ENCODE peak calls at places on chromosomes 3 and 15, in ten cellular contexts. A is progenitor cell of endocrine pancreas, D is dorsolateral prefrontal cortex, G is uterus, O is HepG2, P is Calu3, Y is spleen, W is astrocyte of the spinal cord, B is tibial artery, I is breast epithelium. X is an unnamed sample.
A peak's percentile ranks its signal among the peaks of the same experiment; 100 is the strongest.

GRCh38 chr15:75352186-75352585 is 5.3 kb downstream of the NEIL1 start:
- DNase-seq in A (no peak), D (no peak), G (no peak), O (no peak), P (no peak), Y (no peak), W (no peak), B (no peak), I (no peak), X (no peak)

GRCh38 chr3:182258538-182259177 is 534.6 kb upstream of the ATP11B start:
- DNase-seq in A (no peak), D (no peak), G (no peak), O (peak; percentile 45), P (peak; percentile 50), Y (no peak), W (peak; percentile 71), B (no peak), I (no peak), X (no peak)

GRCh38 chr3:63969866-63970265 is 53.4 kb downstream of the PSMD6 start:
- DNase-seq in A (no peak), D (no peak), G (no peak), O (no peak), P (no peak), Y (no peak), W (no peak), B (no peak), I (no peak), X (no peak)

GRCh38 chr3:197520311-197521276 is 35.2 kb downstream of the BDH1 start:
- DNase-seq in A (no peak), D (peak; percentile 74), G (no peak), O (peak; percentile 96), P (peak; percentile 87), Y (no peak), W (peak; percentile 51), B (no peak), I (no peak), X (peak; percentile 67)

GRCh38 chr3:197306374-197307086 is 8.1 kb upstream of the DLG1 start:
- DNase-seq in A (no peak), D (no peak), G (no peak), O (peak; percentile 77), P (no peak), Y (no peak), W (peak; percentile 87), B (no peak), I (no peak), X (peak; percentile 74)

GRCh38 chr3:61650719-61651118 is 89.3 kb downstream of the PTPRG start:
- DNase-seq in A (no peak), D (no peak), G (no peak), O (no peak), P (no peak), Y (no peak), W (no peak), B (no peak), I (no peak), X (no peak)

GRCh38 chr3:10284496-10284895 is 8.3 kb downstream of the GHRL start:
- DNase-seq in A (no peak), D (no peak), G (no peak), O (no peak), P (no peak), Y (no peak), W (no peak), B (no peak), I (no peak), X (no peak)

GRCh38 chr3:159762981-159763465 is 225.6 kb upstream of the IL12A start:
- DNase-seq in A (peak; percentile 17), D (peak; percentile 61), G (peak; percentile 82), O (no peak), P (peak; percentile 76), Y (peak; percentile 82), W (peak; percentile 89), B (peak; percentile 80), I (peak; percentile 77), X (peak; percentile 86)

GRCh38 chr15:85800460-85801123 is 5.9 kb upstream of the KLHL25 start:
- DNase-seq in A (no peak), D (no peak), G (no peak), O (peak; percentile 78), P (peak; percentile 90), Y (no peak), W (peak; percentile 67), B (no peak), I (peak; percentile 90), X (peak; percentile 53)

GRCh38 chr3:195070321-195070720 is 200.6 kb downstream of the XXYLT1 start:
- DNase-seq in A (no peak), D (no peak), G (no peak), O (no peak), P (no peak), Y (no peak), W (no peak), B (no peak), I (no peak), X (no peak)

GRCh38 chr3:49199244-49199899 is 28.0 kb downstream of the KLHDC8B start:
- DNase-seq in A (no peak), D (peak; percentile 71), G (peak; percentile 96), O (no peak), P (no peak), Y (peak; percentile 85), W (peak; percentile 84), B (peak; percentile 84), I (peak; percentile 77), X (peak; percentile 88)

GRCh38 chr3:142056656-142057330 is 92.6 kb downstream of the TFDP2 start:
- DNase-seq in A (no peak), D (no peak), G (no peak), O (no peak), P (no peak), Y (no peak), W (no peak), B (no peak), I (no peak), X (no peak)

GRCh38 chr15:61390138-61390537 is 161.0 kb upstream of the RORA start:
- DNase-seq in A (no peak), D (no peak), G (no peak), O (no peak), P (no peak), Y (no peak), W (no peak), B (no peak), I (no peak), X (peak; percentile 7)

GRCh38 chr3:85360742-85361387 is 402.1 kb downstream of the CADM2 start:
- DNase-seq in A (peak; percentile 35), D (peak; percentile 57), G (no peak), O (peak; percentile 58), P (peak; percentile 70), Y (no peak), W (peak; percentile 39), B (no peak), I (no peak), X (peak; percentile 1)

DNA sequence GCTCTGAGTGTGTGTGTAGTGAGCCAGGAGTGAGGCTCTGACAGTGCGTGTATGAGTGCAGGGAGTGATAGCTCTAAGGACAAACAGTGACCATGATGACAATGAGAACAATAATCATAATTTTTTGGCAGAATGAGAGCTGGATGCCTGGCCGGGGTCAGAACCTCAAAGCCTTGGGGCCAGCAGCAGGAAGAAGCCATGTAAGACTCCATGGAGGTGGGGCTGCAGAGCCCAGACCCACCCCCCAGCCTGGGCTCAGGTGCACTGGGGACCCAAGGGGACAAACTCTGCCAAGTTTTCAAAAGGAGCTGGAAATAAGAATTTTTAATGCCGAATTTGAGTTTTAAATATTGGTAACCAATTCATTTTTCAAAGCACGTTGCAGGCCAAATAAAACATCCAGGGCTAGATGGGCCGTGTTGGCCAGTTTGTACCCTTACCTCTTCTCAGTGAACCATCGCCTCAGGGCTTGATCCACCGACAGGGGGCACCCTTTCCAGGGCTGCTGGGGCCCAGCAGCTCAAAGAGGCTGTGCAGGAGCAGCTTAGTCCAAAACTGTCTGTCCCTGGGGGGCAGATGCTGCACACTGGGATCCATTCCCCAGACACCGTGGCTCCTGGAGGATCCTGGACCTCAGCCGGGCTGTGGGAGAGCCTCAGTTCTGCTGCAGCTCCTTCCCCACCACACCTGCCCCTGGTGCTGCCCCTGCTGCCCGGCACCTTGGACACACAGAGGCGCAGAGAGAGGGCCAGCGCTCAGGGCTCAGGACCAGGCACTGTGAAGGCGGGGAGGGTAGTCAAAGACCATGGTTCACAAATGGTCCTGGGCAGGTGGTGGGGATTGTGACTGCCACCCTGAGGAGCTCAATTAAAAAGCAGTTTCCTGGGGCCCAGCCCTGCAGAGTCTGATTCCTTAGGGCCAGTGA is 86.1 kb upstream of the PRR20G start:
- DNase-seq in A (no peak), D (no peak), G (no peak), O (no peak), P (peak; percentile 69), Y (peak; percentile 54), W (no peak), B (no peak), I (no peak), X (no peak)
- TF ChIP-seq CTCF in A (peak; percentile 50), D (no peak), G (no peak), O (peak; percentile 50), P (peak; percentile 55), Y (peak; percentile 38), W (peak; percentile 21), B (no peak), I (no peak), X (peak; percentile 27)

GRCh38 chr3:34619990-34620389 is 821.6 kb downstream of the PDCD6IP start:
- DNase-seq in A (no peak), D (no peak), G (no peak), O (no peak), P (peak; percentile 4), Y (no peak), W (no peak), B (no peak), I (no peak), X (no peak)
- TF ChIP-seq CTCF in A (no peak), D (no peak), G (no peak), O (no peak), P (no peak), Y (no peak), W (peak; percentile 14), B (no peak), I (no peak), X (no peak)

GRCh38 chr3:180590396-180590795 is 11.6 kb upstream of the TTC14 start:
- DNase-seq in A (no peak), D (no peak), G (no peak), O (no peak), P (no peak), Y (peak; percentile 69), W (no peak), B (no peak), I (no peak), X (no peak)

GRCh38 chr3:180600473-180600872 is 1.5 kb upstream of the TTC14 start:
- DNase-seq in A (no peak), D (no peak), G (no peak), O (no peak), P (no peak), Y (peak; percentile 63), W (no peak), B (no peak), I (no peak), X (no peak)

GRCh38 chr3:180595536-180595935 is 6.4 kb upstream of the TTC14 start:
- DNase-seq in A (no peak), D (no peak), G (no peak), O (no peak), P (no peak), Y (no peak), W (no peak), B (no peak), I (no peak), X (no peak)

GRCh38 chr3:180594631-180595348 is 7.2 kb upstream of the TTC14 start:
- DNase-seq in A (no peak), D (no peak), G (no peak), O (peak; percentile 13), P (no peak), Y (no peak), W (peak; percentile 68), B (no peak), I (no peak), X (peak; percentile 3)
- TF ChIP-seq CTCF in A (peak; percentile 62), D (peak; percentile 42), G (no peak), O (peak; percentile 59), P (peak; percentile 79), Y (no peak), W (peak; percentile 52), B (no peak), I (peak; percentile 7), X (peak; percentile 17)

GRCh38 chr3:189800436-189800835 is 169.2 kb downstream of the TP63 start:
- DNase-seq in A (no peak), D (no peak), G (no peak), O (no peak), P (no peak), Y (no peak), W (no peak), B (no peak), I (no peak), X (no peak)
- TF ChIP-seq CTCF in A (no peak), D (no peak), G (no peak), O (no peak), P (no peak), Y (no peak), W (no peak), B (no peak), I (no peak), X (no peak)